ENCODE peak calls at places on chromosomes 6 and 20, in four cellular contexts. O is astrocyte of the spinal cord; D is naive thymus-derived CD8-positive, alpha-beta T cell; S is hypothalamus. Y is an unnamed sample.

GRCh38 chr20:36950432-36951197 is 893 bp downstream of the SAMHD1 start:
- DNase-seq in S (no peak), O (no peak), D (peak), Y (no peak)

GRCh38 chr6:2162089-2162465 is 83.3 kb downstream of the GMDS start:
- DNase-seq in S (no peak), D (no peak), O (no peak), Y (no peak)

GRCh38 chr20:19658137-19658536 is 99.9 kb upstream of the RIN2 start:
- DNase-seq in D (no peak), O (no peak), S (no peak), Y (no peak)

GRCh38 chr6:15505463-15505918 is 157.3 kb downstream of the DTNBP1 start:
- DNase-seq in D (no peak), S (no peak), O (no peak), Y (no peak)

GRCh38 chr20:9492067-9492466 is 22.3 kb upstream of the LAMP5 start:
- DNase-seq in S (no peak), O (no peak), D (no peak), Y (no peak)

GRCh38 chr20:25584905-25585704 is at the start of gene NINL:
- DNase-seq in D (peak), S (no peak), O (peak), Y (peak)

GRCh38 chr6:156030053-156030452 is 574.4 kb upstream of the NOX3 start:
- DNase-seq in S (no peak), D (no peak), O (no peak), Y (no peak)

GRCh38 chr20:2470051-2470431 is 548 bp downstream of the SNRPB start:
- DNase-seq in S (no peak), O (peak), D (peak), Y (peak)

GRCh38 chr6:145882121-145882531 is 67.5 kb upstream of the FBXO30 start:
- DNase-seq in O (no peak), S (no peak), D (no peak), Y (no peak)

GRCh38 chr6:121951918-121952379 is 447.5 kb upstream of the HSF2 start:
- DNase-seq in S (no peak), O (peak), D (no peak), Y (peak)

GRCh38 chr6:41955412-41955811 is 13.8 kb upstream of the CCND3 start:
- DNase-seq in O (no peak), S (no peak), D (no peak), Y (no peak)

GRCh38 chr6:99768166-99768565 is 161.5 kb downstream of the PRDM13 start:
- DNase-seq in S (no peak), D (no peak), O (no peak), Y (no peak)

Y was measured in breast epithelium.